ENCODE peak calls at places on chromosomes 13 and 19, in ten cellular contexts. R is substantia nigra, P is astrocyte, W is heart right ventricle, D is ovary, E is right atrium auricular region, X is psoas muscle, Y is dorsolateral prefrontal cortex, U is upper lobe of left lung, S is fibroblast of lung. T is an unnamed sample.
A peak's percentile ranks its signal among the peaks of the same experiment; 100 is the strongest.

GRCh38 chr19:16268676-16269319 is 55.8 kb upstream of the KLF2 start:
- DNase-seq in R (no peak), P (no peak), W (no peak), D (no peak), E (no peak), X (no peak), Y (no peak), U (no peak), S (no peak), T (no peak)

GRCh38 chr13:31756346-31756745 is 17.0 kb downstream of the RXFP2 start:
- DNase-seq in R (no peak), P (peak; percentile 94), W (no peak), D (no peak), E (no peak), X (no peak), Y (no peak), U (no peak), S (peak; percentile 83), T (peak; percentile 59)

GRCh38 chr13:29754486-29754806 is 96.0 kb downstream of the UBL3 start:
- DNase-seq in R (no peak), P (peak; percentile 60), W (no peak), D (no peak), E (no peak), X (no peak), Y (no peak), U (no peak), S (peak; percentile 33), T (no peak)

GRCh38 chr13:74162135-74162534 is 27.9 kb upstream of the KLF12 start:
- DNase-seq in R (no peak), P (no peak), W (no peak), D (no peak), E (no peak), X (no peak), Y (no peak), U (no peak), S (no peak), T (no peak)

GRCh38 chr13:98014766-98015165 is 61.3 kb downstream of the IPO5 start:
- DNase-seq in R (no peak), P (peak; percentile 74), W (no peak), D (no peak), E (no peak), X (no peak), Y (no peak), U (no peak), S (peak; percentile 87), T (peak; percentile 64)

GRCh38 chr19:51121257-51121656 is 3.4 kb upstream of the SIGLEC9 start:
- DNase-seq in R (no peak), P (no peak), W (no peak), D (no peak), E (no peak), X (no peak), Y (no peak), U (peak; percentile 52), S (no peak), T (no peak)

GRCh38 chr13:28246891-28247290 is 108.5 kb downstream of the PAN3 start:
- DNase-seq in R (no peak), P (peak; percentile 58), W (no peak), D (no peak), E (no peak), X (no peak), Y (no peak), U (no peak), S (no peak), T (no peak)

GRCh38 chr13:82636119-82636518 is 1246.2 kb downstream of the SLITRK1 start:
- DNase-seq in R (no peak), P (peak; percentile 2), W (no peak), D (no peak), E (no peak), X (no peak), Y (no peak), U (no peak), S (peak; percentile 60), T (no peak)

GRCh38 chr19:33819875-33820781 is 23.5 kb downstream of the KCTD15 start:
- DNase-seq in R (peak; percentile 22), P (peak; percentile 45), W (peak; percentile 86), D (peak; percentile 61), E (peak; percentile 84), X (peak; percentile 82), Y (peak; percentile 19), U (peak; percentile 92), S (peak; percentile 76), T (no peak)

GRCh38 chr19:10557603-10558197 is 8.1 kb downstream of the KRI1 start:
- DNase-seq in R (no peak), P (no peak), W (no peak), D (no peak), E (no peak), X (no peak), Y (no peak), U (no peak), S (no peak), T (no peak)

GRCh38 chr19:483332-484072 is 12.8 kb upstream of the MADCAM1 start:
- DNase-seq in R (no peak), P (no peak), W (no peak), D (no peak), E (no peak), X (no peak), Y (no peak), U (no peak), S (no peak), T (no peak)

DNA sequence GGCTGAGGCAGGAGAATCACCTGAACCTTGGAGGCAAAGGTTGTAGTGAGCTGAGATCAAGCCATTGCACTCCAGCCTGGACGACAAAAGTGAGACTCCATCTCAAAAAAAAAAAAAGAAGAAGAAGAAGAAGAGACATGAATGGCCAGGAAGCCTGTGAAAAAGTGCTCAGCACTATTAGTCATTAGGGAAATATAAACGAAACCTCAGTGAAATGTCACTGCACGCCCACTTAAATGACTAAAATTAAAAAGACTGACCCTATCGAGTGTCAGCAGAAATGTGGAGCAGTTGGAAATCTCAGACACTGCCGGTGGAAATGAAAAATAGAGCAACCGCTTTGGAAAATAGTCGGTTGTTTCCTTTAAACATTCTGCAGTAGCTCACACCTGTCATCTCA is 5.5 kb upstream of the TYROBP start:
- DNase-seq in R (no peak), P (peak; percentile 47), W (no peak), D (no peak), E (no peak), X (no peak), Y (no peak), U (no peak), S (no peak), T (no peak)
- H3K27ac ChIP-seq in R (no peak overlapping the region), P (no peak overlapping the region), W (peak overlapping the region; percentile 96), D (no peak overlapping the region), E (no peak overlapping the region), X (no peak overlapping the region), Y (no peak overlapping the region), U (peak overlapping the region; percentile 52), S (no peak overlapping the region), T (no peak overlapping the region)

GRCh38 chr19:17860331-17860992 is 752 bp downstream of the RPL18A start:
- DNase-seq in R (no peak), P (no peak), W (no peak), D (no peak), E (no peak), X (no peak), Y (no peak), U (no peak), S (no peak), T (no peak)

GRCh38 chr19:17863520-17864182 is 3.9 kb downstream of the RPL18A start:
- DNase-seq in R (no peak), P (no peak), W (no peak), D (no peak), E (no peak), X (no peak), Y (no peak), U (no peak), S (no peak), T (no peak)

GRCh38 chr19:17861542-17862402 is 2.1 kb downstream of the RPL18A start:
- DNase-seq in R (no peak), P (no peak), W (no peak), D (no peak), E (no peak), X (no peak), Y (no peak), U (no peak), S (no peak), T (no peak)

GRCh38 chr19:17860993-17861360 is 1.3 kb downstream of the RPL18A start:
- DNase-seq in R (no peak), P (no peak), W (no peak), D (no peak), E (no peak), X (no peak), Y (no peak), U (no peak), S (no peak), T (no peak)

GRCh38 chr19:17862711-17863519 is 3.2 kb downstream of the RPL18A start:
- DNase-seq in R (no peak), P (no peak), W (no peak), D (no peak), E (no peak), X (no peak), Y (no peak), U (no peak), S (no peak), T (no peak)
- H3K27ac ChIP-seq in R (no peak overlapping the region), P (no peak overlapping the region), W (no peak overlapping the region), D (no peak overlapping the region), E (no peak overlapping the region), X (peak overlapping the region; percentile 99), Y (no peak overlapping the region), U (no peak overlapping the region), S (no peak overlapping the region), T (no peak overlapping the region)

DNA sequence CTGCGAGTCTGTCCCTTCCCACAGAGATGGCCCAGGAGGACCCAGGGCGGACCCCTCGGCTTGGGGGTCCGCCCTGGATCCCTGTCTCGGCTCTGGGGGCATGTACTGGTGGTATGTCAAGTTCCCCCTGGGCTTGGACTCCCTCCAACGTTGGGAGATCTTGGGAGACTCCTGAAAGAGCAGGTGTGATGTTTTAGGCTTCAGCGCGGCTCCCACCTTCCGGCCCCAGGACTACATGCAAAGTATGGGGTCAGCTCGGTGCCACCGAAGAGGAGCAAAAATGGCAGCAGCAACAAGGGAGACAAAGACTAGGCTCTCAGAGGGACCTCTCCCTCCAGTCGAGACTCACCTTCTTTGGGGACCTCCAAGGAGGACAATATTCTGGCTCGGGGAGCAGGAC is 4.2 kb downstream of the MAMSTR start:
- DNase-seq in R (no peak), P (no peak), W (peak; percentile 32), D (peak; percentile 56), E (no peak), X (no peak), Y (no peak), U (no peak), S (no peak), T (no peak)
- H3K27ac ChIP-seq in R (peak overlapping the region; percentile 10), P (no peak overlapping the region), W (peak overlapping the region; percentile 89), D (peak overlapping the region; percentile 26), E (peak overlapping the region; percentile 91), X (peak overlapping the region; percentile 91), Y (peak overlapping the region; percentile 93), U (peak overlapping the region; percentile 87), S (no peak overlapping the region), T (no peak overlapping the region)

DNA sequence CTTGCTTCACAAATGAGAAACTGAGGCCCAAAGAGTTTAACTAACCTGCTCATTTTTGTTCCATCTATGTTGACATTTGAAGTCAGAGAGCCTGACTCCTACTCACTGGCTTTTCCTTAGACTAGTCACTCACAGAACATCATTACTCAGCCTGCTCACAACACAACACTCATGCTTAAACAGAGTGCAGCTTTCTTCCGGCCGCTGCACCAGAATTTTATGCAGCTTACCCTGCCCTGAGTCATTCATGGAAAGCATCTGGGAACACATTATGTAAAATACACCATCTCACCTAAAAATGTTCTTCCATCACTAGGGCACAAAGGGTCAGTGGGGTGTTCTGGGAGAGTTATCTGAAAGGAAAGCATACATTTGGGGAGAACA is 303.4 kb downstream of the SPRY2 start:
- DNase-seq in R (no peak), P (peak; percentile 93), W (no peak), D (no peak), E (no peak), X (no peak), Y (peak; percentile 40), U (no peak), S (peak; percentile 82), T (peak; percentile 65)
- H3K27ac ChIP-seq in R (peak overlapping the region; percentile 18), P (peak overlapping the region; percentile 75), W (peak overlapping the region; percentile 54), D (no peak overlapping the region), E (no peak overlapping the region), X (no peak overlapping the region), Y (no peak overlapping the region), U (no peak overlapping the region), S (peak overlapping the region; percentile 78), T (no peak overlapping the region)

T was measured in AG04450.